ENCODE peak calls at places on chromosome 9, in seven cellular contexts. G is foreskin keratinocyte, Y is K562, M is stomach, Q is gastrocnemius medialis, R is fibroblast of lung, Z is AG04450. C is an unnamed sample.

GRCh38 chr9:132880311-132880661 is 1.6 kb downstream of the SPACA9 start:
- DNase-seq in G (peak), Y (no peak), M (no peak), Q (no peak), R (no peak), Z (no peak), C (no peak)

GRCh38 chr9:28389411-28389810 is 816.1 kb upstream of the C9orf72 start:
- DNase-seq in G (no peak), Y (no peak), M (no peak), Q (no peak), R (no peak), Z (no peak), C (no peak)

GRCh38 chr9:86721843-86722705 is 225.2 kb downstream of the GAS1 start:
- DNase-seq in G (peak), Y (no peak), M (no peak), Q (peak), R (peak), Z (peak), C (peak)

GRCh38 chr9:3517377-3518048 is 8.3 kb downstream of the RFX3 start:
- DNase-seq in G (no peak), Y (no peak), M (no peak), Q (no peak), R (no peak), Z (no peak), C (no peak)

GRCh38 chr9:120344230-120344629 is 235.7 kb downstream of the CDK5RAP2 start:
- DNase-seq in G (peak), Y (no peak), M (no peak), Q (no peak), R (peak), Z (peak), C (no peak)

GRCh38 chr9:35510745-35511428 is 21.0 kb downstream of the RUSC2 start:
- DNase-seq in G (peak), Y (no peak), M (peak), Q (peak), R (peak), Z (peak), C (peak)

GRCh38 chr9:87500491-87500890 is 2.8 kb downstream of the DAPK1 start:
- DNase-seq in G (no peak), Y (no peak), M (no peak), Q (no peak), R (no peak), Z (no peak), C (no peak)

GRCh38 chr9:109063765-109064164 is 50.5 kb upstream of the CTNNAL1 start:
- DNase-seq in G (peak), Y (no peak), M (no peak), Q (no peak), R (no peak), Z (no peak), C (no peak)

GRCh38 chr9:91992636-91993035 is 42.6 kb upstream of the ROR2 start:
- DNase-seq in G (no peak), Y (peak), M (no peak), Q (no peak), R (peak), Z (peak), C (no peak)

GRCh38 chr9:134666801-134667200 is 25.2 kb downstream of the COL5A1 start:
- DNase-seq in G (peak), Y (no peak), M (no peak), Q (no peak), R (peak), Z (no peak), C (no peak)

GRCh38 chr9:109535365-109535764 is 37.3 kb upstream of the PTPN3 start:
- DNase-seq in G (no peak), Y (no peak), M (no peak), Q (no peak), R (no peak), Z (no peak), C (no peak)

GRCh38 chr9:119698535-119698934 is 329.3 kb upstream of the BRINP1 start:
- DNase-seq in G (no peak), Y (no peak), M (no peak), Q (no peak), R (no peak), Z (no peak), C (no peak)

GRCh38 chr9:76691761-76692313 is 72.4 kb upstream of the PCA3 start:
- DNase-seq in G (no peak), Y (no peak), M (no peak), Q (no peak), R (peak), Z (no peak), C (no peak)

GRCh38 chr9:120715331-120715924 is 1.2 kb upstream of the MEGF9 start:
- DNase-seq in G (peak), Y (peak), M (no peak), Q (peak), R (peak), Z (no peak), C (peak)

GRCh38 chr9:129337287-129338140 is 159.5 kb upstream of the IER5L start:
- DNase-seq in G (no peak), Y (no peak), M (no peak), Q (no peak), R (no peak), Z (no peak), C (no peak)

GRCh38 chr9:103798620-103799019 is 295.5 kb upstream of the SMC2 start:
- DNase-seq in G (peak), Y (no peak), M (no peak), Q (no peak), R (no peak), Z (no peak), C (no peak)

GRCh38 chr9:23477908-23478307 is 348.1 kb downstream of the ELAVL2 start:
- DNase-seq in G (no peak), Y (no peak), M (no peak), Q (no peak), R (no peak), Z (no peak), C (no peak)

GRCh38 chr9:826500-827280 is 14.8 kb upstream of the DMRT1 start:
- DNase-seq in G (no peak), Y (peak), M (no peak), Q (no peak), R (no peak), Z (no peak), C (no peak)

GRCh38 chr9:107883496-107884120 is 394.0 kb upstream of the KLF4 start:
- DNase-seq in G (no peak), Y (no peak), M (no peak), Q (no peak), R (no peak), Z (no peak), C (no peak)

GRCh38 chr9:109382182-109382581 is 61.3 kb upstream of the EPB41L4B start:
- DNase-seq in G (no peak), Y (no peak), M (no peak), Q (no peak), R (no peak), Z (no peak), C (no peak)

GRCh38 chr9:8514760-8515159 is 715.2 kb upstream of the DMAC1 start:
- DNase-seq in G (no peak), Y (no peak), M (no peak), Q (no peak), R (no peak), Z (no peak), C (no peak)

GRCh38 chr9:9003184-9003583 is 1203.6 kb upstream of the DMAC1 start:
- DNase-seq in G (no peak), Y (no peak), M (no peak), Q (peak), R (peak), Z (no peak), C (peak)

GRCh38 chr9:20269620-20270019 is 352.7 kb downstream of the MLLT3 start:
- DNase-seq in G (peak), Y (no peak), M (no peak), Q (no peak), R (no peak), Z (no peak), C (no peak)

GRCh38 chr9:91948423-91949292 is 1.4 kb downstream of the ROR2 start:
- DNase-seq in G (peak), Y (peak), M (peak), Q (no peak), R (peak), Z (no peak), C (no peak)

GRCh38 chr9:36046923-36047322 is 10.2 kb downstream of the RECK start:
- DNase-seq in G (no peak), Y (no peak), M (no peak), Q (no peak), R (no peak), Z (no peak), C (no peak)

GRCh38 chr9:119044801-119045200 is 324.4 kb downstream of the BRINP1 start:
- DNase-seq in G (peak), Y (no peak), M (no peak), Q (no peak), R (no peak), Z (no peak), C (no peak)

GRCh38 chr9:133384736-133385321 is 8.7 kb downstream of the STKLD1 start:
- DNase-seq in G (no peak), Y (no peak), M (peak), Q (no peak), R (no peak), Z (no peak), C (no peak)

GRCh38 chr9:120579139-120579749 is 723 bp downstream of the CDK5RAP2 start:
- DNase-seq in G (peak), Y (peak), M (no peak), Q (no peak), R (no peak), Z (no peak), C (no peak)

GRCh38 chr9:123615381-123615780 is 259.4 kb downstream of the CRB2 start:
- DNase-seq in G (no peak), Y (no peak), M (no peak), Q (no peak), R (no peak), Z (no peak), C (no peak)

DNA sequence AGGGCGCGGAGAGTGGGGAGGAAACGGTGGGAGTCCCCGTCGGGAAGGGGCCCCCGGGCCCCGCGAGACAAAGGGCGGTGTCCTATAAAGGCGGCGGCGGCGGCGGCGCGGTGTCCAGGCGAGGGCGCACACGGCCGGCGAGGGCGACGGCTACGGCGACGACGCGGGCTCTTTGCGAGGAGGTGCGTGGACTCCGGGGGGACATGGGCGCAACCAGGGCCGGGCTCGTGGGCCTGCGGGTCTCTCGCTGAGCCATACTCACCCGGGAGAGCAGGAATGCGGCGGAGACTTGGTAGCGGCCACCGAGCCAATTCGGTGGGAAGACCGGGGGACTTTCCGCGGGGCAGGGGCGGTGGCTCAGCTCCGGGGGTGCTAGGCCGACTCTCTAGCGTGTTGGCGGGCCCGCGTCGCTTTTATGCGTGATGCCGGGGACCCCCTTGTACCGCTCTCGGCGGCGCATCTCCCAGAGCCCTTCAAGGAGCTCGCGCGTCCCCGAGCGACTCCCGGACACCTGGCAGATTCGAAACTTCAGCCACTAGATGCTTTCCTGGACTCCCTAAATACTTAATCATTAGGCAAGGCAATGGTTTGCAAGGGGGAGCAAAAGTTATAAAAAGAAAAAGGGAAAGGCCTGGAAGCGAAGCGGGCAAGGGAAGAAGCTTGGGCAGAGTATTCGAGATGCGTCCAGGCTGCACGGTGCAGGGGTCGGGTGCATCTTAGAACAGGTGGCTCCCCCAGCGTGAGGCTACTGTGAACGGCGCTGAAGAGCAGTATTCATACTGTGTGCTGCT is 5.9 kb upstream of the TAL2 start:
- DNase-seq in G (peak), Y (peak), M (peak), Q (peak), R (no peak), Z (no peak), C (no peak)
- TF ChIP-seq CTCF in G (peak), Y (peak), M (no peak), Q (peak), R (no peak), Z (no peak), C (no peak)

DNA sequence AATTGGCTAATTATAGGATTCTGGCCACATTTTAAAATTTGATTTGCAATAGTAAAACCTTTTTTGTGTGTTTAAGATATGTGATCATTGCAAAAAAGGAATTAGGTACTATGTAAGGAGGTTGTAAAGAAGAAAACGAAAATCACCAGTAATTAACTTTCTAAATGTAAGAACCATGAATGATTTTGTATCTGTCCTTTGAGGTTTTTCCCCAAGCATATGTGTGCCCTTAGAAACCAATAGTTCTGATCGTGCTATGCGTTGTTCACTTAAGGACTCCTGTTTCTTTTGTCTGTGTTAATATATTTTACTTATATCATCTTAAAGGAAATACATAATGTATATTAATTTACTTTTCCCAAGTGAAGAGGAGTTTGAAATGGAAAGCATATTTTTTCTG is 410.2 kb downstream of the PSAT1 start:
- DNase-seq in G (no peak), Y (no peak), M (no peak), Q (no peak), R (no peak), Z (no peak), C (no peak)
- H3K27ac ChIP-seq in G (no peak), Y (no peak), M (no peak), Q (no peak), R (no peak), Z (no peak), C (no peak)

GRCh38 chr9:117552811-117553210 is 138.0 kb upstream of the ASTN2 start:
- DNase-seq in G (no peak), Y (no peak), M (no peak), Q (no peak), R (no peak), Z (no peak), C (no peak)

GRCh38 chr9:117551171-117551570 is 136.3 kb upstream of the ASTN2 start:
- DNase-seq in G (no peak), Y (no peak), M (no peak), Q (no peak), R (no peak), Z (no peak), C (no peak)

GRCh38 chr9:117555964-117556629 is 141.2 kb upstream of the ASTN2 start:
- DNase-seq in G (peak), Y (peak), M (peak), Q (no peak), R (no peak), Z (no peak), C (peak)
- TF ChIP-seq CTCF in G (peak), Y (peak), M (peak), Q (no peak), R (peak), Z (peak), C (peak)

GRCh38 chr9:97962575-97962974 is 20.6 kb upstream of the ANP32B start:
- DNase-seq in G (no peak), Y (peak), M (no peak), Q (no peak), R (no peak), Z (no peak), C (no peak)
- H3K27ac ChIP-seq in G (no peak), Y (peak), M (no peak), Q (no peak), R (no peak), Z (no peak), C (no peak)

GRCh38 chr9:127634698-127635097 is 22.6 kb downstream of the STXBP1 start:
- DNase-seq in G (no peak), Y (peak), M (no peak), Q (no peak), R (no peak), Z (no peak), C (no peak)
- TF ChIP-seq CTCF in G (peak), Y (peak), M (no peak), Q (no peak), R (no peak), Z (no peak), C (no peak)

GRCh38 chr9:95171596-95171995 is 145.9 kb downstream of the FANCC start:
- DNase-seq in G (no peak), Y (no peak), M (no peak), Q (no peak), R (peak), Z (no peak), C (no peak)
- H3K27ac ChIP-seq in G (no peak), Y (peak), M (no peak), Q (no peak), R (no peak), Z (no peak), C (no peak)

DNA sequence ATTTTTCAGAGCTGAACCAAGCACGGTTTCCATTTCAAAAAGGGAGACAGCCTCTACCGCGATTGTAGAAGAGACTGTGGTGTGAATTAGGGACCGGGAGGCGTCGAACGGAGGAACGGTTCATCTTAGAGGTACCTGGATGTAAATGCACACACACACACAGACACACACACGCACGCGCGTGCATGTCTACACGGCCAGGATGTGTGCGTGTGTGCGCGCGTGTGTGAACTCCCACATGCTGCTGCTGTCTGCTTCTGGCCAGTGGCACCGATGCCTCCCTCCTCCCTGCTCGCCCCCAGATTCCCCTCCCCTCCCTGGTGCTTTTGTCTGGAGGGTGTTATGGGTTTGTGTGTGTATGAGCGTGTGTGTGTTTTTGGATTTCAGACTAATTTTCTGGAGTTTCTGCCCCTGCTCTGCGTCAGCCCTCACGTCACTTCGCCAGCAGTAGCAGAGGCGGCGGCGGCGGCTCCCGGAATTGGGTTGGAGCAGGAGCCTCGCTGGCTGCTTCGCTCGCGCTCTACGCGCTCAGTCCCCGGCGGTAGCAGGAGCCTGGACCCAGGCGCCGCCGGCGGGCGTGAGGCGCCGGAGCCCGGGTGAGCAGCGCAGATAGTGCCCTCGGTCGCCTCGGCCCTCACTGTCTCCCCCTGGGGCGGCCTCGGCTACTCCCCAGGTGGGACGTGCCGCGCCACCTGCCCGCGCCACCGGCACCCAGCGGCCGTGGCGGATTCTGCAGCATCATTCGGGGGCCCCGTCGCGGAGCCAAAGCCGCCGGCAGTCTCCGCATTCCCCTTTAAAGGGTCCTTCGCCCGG is at the start of gene NTRK2:
- DNase-seq in G (peak), Y (no peak), M (no peak), Q (no peak), R (peak), Z (no peak), C (peak)
- TF ChIP-seq CTCF in G (peak), Y (no peak), M (no peak), Q (no peak), R (no peak), Z (no peak), C (peak)

DNA sequence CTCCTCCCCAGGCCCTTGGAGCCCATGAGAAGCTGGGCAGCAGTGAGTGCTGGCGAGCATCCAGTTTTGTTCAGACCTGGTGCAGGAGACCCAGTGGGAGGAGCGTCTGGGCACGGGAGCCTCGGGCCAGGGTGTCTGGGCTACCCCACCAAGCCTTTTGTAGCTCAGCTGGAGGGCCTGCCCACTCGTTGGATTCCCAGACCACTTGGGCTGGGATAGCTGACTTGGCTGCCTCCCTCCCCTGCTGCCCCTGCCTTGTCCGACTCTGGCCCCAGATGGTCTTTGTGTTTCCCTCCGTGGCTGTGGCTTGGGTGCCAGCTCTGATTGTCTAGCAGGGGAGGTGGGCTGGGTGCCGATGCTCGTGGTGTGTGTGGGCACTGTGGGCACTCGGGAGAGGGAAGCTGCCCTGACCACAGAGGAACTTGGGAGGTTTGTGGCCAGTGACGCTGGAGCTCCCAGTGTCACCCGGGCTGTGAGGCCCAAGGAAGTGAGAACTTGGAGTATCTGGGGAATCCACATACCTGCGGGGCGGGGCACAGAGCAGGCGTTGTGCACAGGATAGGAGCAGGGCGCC is 47.3 kb downstream of the WNK2 start:
- DNase-seq in G (no peak), Y (no peak), M (peak), Q (no peak), R (no peak), Z (no peak), C (no peak)
- H3K27ac ChIP-seq in G (no peak), Y (no peak), M (peak), Q (no peak), R (no peak), Z (no peak), C (no peak)

GRCh38 chr9:89096807-89097206 is 81.8 kb downstream of the SHC3 start:
- DNase-seq in G (no peak), Y (no peak), M (no peak), Q (no peak), R (no peak), Z (no peak), C (no peak)
- TF ChIP-seq CTCF in G (no peak), Y (no peak), M (no peak), Q (no peak), R (no peak), Z (peak), C (no peak)

C was measured in tibial artery.